ENCODE peak calls at places on chromosome 1, in four cellular contexts. I is EL, F is SK-MEL-5, S is anterior cingulate cortex. E is an unnamed sample.

GRCh38 chr1:242764161-242764560 is 239.7 kb upstream of the PLD5 start:
- DNase-seq in I (no peak), F (no peak), S (no peak), E (no peak)

GRCh38 chr1:201769966-201770365 is 59.0 kb upstream of the IPO9 start:
- DNase-seq in I (peak), F (peak), S (peak), E (no peak)

GRCh38 chr1:210222288-210223006 is 10.1 kb upstream of the SERTAD4 start:
- DNase-seq in I (no peak), F (peak), S (no peak), E (no peak)

GRCh38 chr1:23483327-23484252 is at the start of gene ASAP3:
- DNase-seq in I (peak), F (no peak), S (peak), E (no peak)

GRCh38 chr1:172745014-172745413 is 86.1 kb downstream of the FASLG start:
- DNase-seq in I (peak), F (peak), S (no peak), E (peak)

GRCh38 chr1:150577557-150578277 is 1.7 kb downstream of the MCL1 start:
- DNase-seq in I (peak), F (peak), S (no peak), E (peak)

GRCh38 chr1:161827786-161828185 is 61.7 kb downstream of the ATF6 start:
- DNase-seq in I (peak), F (no peak), S (no peak), E (no peak)

GRCh38 chr1:43463461-43463860 is 9.7 kb upstream of the HYI start:
- DNase-seq in I (no peak), F (no peak), S (no peak), E (no peak)

GRCh38 chr1:101520302-101520701 is 283.5 kb downstream of the S1PR1 start:
- DNase-seq in I (peak), F (peak), S (no peak), E (no peak)

GRCh38 chr1:206633708-206634121 is 1.6 kb upstream of the DYRK3 start:
- DNase-seq in I (peak), F (peak), S (no peak), E (no peak)

GRCh38 chr1:173362543-173362942 is 114.6 kb upstream of the PRDX6 start:
- DNase-seq in I (no peak), F (no peak), S (no peak), E (no peak)

GRCh38 chr1:111507411-111508201 is 4.2 kb upstream of the ADORA3 start:
- DNase-seq in I (peak), F (no peak), S (no peak), E (peak)

GRCh38 chr1:241408170-241408569 is 51.2 kb upstream of the RGS7 start:
- DNase-seq in I (peak), F (peak), S (no peak), E (no peak)

GRCh38 chr1:162475539-162476185 is 22.0 kb upstream of the UHMK1 start:
- DNase-seq in I (no peak), F (no peak), S (no peak), E (no peak)

GRCh38 chr1:183349201-183349711 is 68.9 kb downstream of the NMNAT2 start:
- DNase-seq in I (peak), F (peak), S (peak), E (no peak)

GRCh38 chr1:186143521-186143920 is 231.5 kb downstream of the TPR start:
- DNase-seq in I (no peak), F (no peak), S (no peak), E (no peak)

GRCh38 chr1:17028662-17029188 is 17.0 kb upstream of the ATP13A2 start:
- DNase-seq in I (no peak), F (no peak), S (no peak), E (no peak)

GRCh38 chr1:66750578-66750977 is 1.7 kb upstream of the DYNLT5 start:
- DNase-seq in I (no peak), F (no peak), S (no peak), E (no peak)

GRCh38 chr1:22643381-22643780 is at the start of gene C1QC:
- DNase-seq in I (no peak), F (no peak), S (no peak), E (no peak)

GRCh38 chr1:14896381-14897079 is 257.0 kb upstream of the TMEM51 start:
- DNase-seq in I (peak), F (no peak), S (no peak), E (no peak)

GRCh38 chr1:210438928-210439841 is 110.5 kb downstream of the HHAT start:
- DNase-seq in I (peak), F (peak), S (no peak), E (no peak)

GRCh38 chr1:24858277-24858676 is 71.8 kb downstream of the RUNX3 start:
- DNase-seq in I (no peak), F (no peak), S (no peak), E (no peak)

GRCh38 chr1:243483084-243483845 is 227.4 kb downstream of the SDCCAG8 start:
- DNase-seq in I (no peak), F (no peak), S (no peak), E (no peak)

GRCh38 chr1:42155362-42155761 is 2.2 kb downstream of the GUCA2B start:
- DNase-seq in I (no peak), F (no peak), S (no peak), E (no peak)

GRCh38 chr1:28668956-28669719 is 554 bp downstream of the GMEB1 start:
- DNase-seq in I (peak), F (peak), S (peak), E (peak)

GRCh38 chr1:235640580-235640979 is 9.0 kb downstream of the GNG4 start:
- DNase-seq in I (no peak), F (no peak), S (no peak), E (no peak)

E was measured in T-cell.